ENCODE peak calls at places on chromosomes 4 and X, in four cellular contexts. D, U, S and E are unnamed samples.

GRCh38 chrX:1524874-1525582 is 12.0 kb downstream of the P2RY8 start:
- DNase-seq in U (no peak), D (no peak), S (no peak), E (no peak)

GRCh38 chr4:78165758-78166157 is 108.6 kb downstream of the FRAS1 start:
- DNase-seq in D (no peak), U (no peak), S (peak), E (no peak)

GRCh38 chr4:171847751-171848150 is 34.5 kb downstream of the GALNTL6 start:
- DNase-seq in S (no peak), U (no peak), D (no peak), E (no peak)

GRCh38 chr4:44760142-44760898 is 34.0 kb upstream of the GNPDA2 start:
- DNase-seq in U (no peak), S (peak), D (no peak), E (peak)

GRCh38 chr4:176123710-176124407 is 58.2 kb downstream of the WDR17 start:
- DNase-seq in S (peak), D (no peak), U (no peak), E (peak)

GRCh38 chr4:95571577-95571976 is 22.8 kb upstream of the UNC5C start:
- DNase-seq in S (no peak), D (no peak), U (no peak), E (no peak)

GRCh38 chr4:11700751-11701226 is 272.1 kb upstream of the HS3ST1 start:
- DNase-seq in D (no peak), S (no peak), U (peak), E (no peak)

GRCh38 chrX:96770315-96770714 is 85.7 kb downstream of the DIAPH2 start:
- DNase-seq in U (no peak), S (peak), D (no peak), E (no peak)

GRCh38 chrX:17082831-17083230 is 136.4 kb downstream of the REPS2 start:
- DNase-seq in U (no peak), S (peak), D (no peak), E (no peak)

GRCh38 chr4:100983426-100983825 is 363.9 kb downstream of the PPP3CA start:
- DNase-seq in U (no peak), D (no peak), S (no peak), E (no peak)

GRCh38 chr4:152014280-152014679 is 253.5 kb upstream of the GATB start:
- DNase-seq in D (no peak), U (no peak), S (no peak), E (no peak)

GRCh38 chrX:103954259-103954658 is 8.2 kb upstream of the TMSB15B start:
- DNase-seq in S (no peak), D (no peak), U (no peak), E (no peak)

GRCh38 chrX:30971761-30972603 is 82.9 kb upstream of the TAB3 start:
- DNase-seq in D (peak), S (peak), U (peak), E (peak)

GRCh38 chrX:1442724-1443367 is 9.9 kb downstream of the ASMTL start:
- DNase-seq in D (no peak), S (no peak), U (no peak), E (no peak)

GRCh38 chr4:13865871-13866669 is 238.5 kb upstream of the BOD1L1 start:
- DNase-seq in D (no peak), U (no peak), S (no peak), E (peak)

GRCh38 chrX:77918568-77918967 is 8.1 kb downstream of the ATP7A start:
- DNase-seq in S (no peak), U (no peak), D (no peak), E (no peak)

GRCh38 chr4:42610941-42611340 is 46.0 kb downstream of the ATP8A1 start:
- DNase-seq in S (no peak), D (no peak), U (no peak), E (no peak)

GRCh38 chr4:108483650-108484049 is 136.7 kb upstream of the RPL34 start:
- DNase-seq in D (no peak), U (no peak), S (no peak), E (no peak)
- H3K27ac ChIP-seq in D (no peak), U (no peak), S (no peak), E (no peak)

GRCh38 chrX:15737188-15737956 is 698 bp upstream of the CA5B start:
- DNase-seq in U (no peak), D (no peak), S (no peak), E (peak)
- H3K4me3 ChIP-seq in U (no peak), D (peak), S (no peak), E (peak)

GRCh38 chrX:107753186-107753585 is 22.4 kb downstream of the TSC22D3 start:
- DNase-seq in S (no peak), D (no peak), U (no peak), E (no peak)
- H3K27ac ChIP-seq in S (no peak), D (no peak), U (no peak), E (no peak)

GRCh38 chr4:80334568-80334967 is 962 bp upstream of the CFAP299 start:
- DNase-seq in D (no peak), S (no peak), U (no peak), E (no peak)

GRCh38 chr4:80336582-80336981 is 1.1 kb downstream of the CFAP299 start:
- DNase-seq in S (peak), U (no peak), D (peak), E (peak)

GRCh38 chr4:80333121-80333520 is 2.4 kb upstream of the CFAP299 start:
- DNase-seq in S (no peak), D (no peak), U (no peak), E (no peak)

GRCh38 chr4:80335554-80336358 is at the start of gene CFAP299:
- DNase-seq in D (peak), S (peak), U (peak), E (peak)

GRCh38 chr4:80335226-80335553 is 340 bp upstream of the CFAP299 start:
- DNase-seq in D (no peak), S (no peak), U (no peak), E (no peak)
- H3K4me3 ChIP-seq in D (no peak), S (peak), U (peak), E (peak)

DNA sequence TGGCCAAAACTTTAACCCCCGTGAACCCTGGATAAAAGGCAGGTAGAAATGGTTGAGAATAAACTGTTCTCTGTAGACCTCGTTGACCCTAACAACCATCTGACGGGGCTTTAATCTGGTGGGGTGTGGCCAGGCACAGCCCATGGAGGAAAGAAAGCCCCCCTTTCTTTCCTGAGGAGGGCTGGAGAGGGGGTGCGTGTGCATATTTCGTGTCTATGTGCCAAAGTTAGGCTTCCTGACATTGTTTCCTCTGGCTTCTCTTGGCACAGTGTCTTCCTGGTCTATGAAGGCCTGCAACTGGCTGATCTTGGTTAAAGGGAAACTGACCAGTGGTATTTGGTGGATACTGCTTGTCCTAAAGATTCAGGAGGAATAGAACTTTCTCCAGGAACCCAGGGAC is 97.1 kb downstream of the MGST2 start:
- DNase-seq in D (no peak), U (no peak), S (no peak), E (no peak)
- H3K27ac ChIP-seq in D (peak), U (no peak), S (no peak), E (no peak)

DNA sequence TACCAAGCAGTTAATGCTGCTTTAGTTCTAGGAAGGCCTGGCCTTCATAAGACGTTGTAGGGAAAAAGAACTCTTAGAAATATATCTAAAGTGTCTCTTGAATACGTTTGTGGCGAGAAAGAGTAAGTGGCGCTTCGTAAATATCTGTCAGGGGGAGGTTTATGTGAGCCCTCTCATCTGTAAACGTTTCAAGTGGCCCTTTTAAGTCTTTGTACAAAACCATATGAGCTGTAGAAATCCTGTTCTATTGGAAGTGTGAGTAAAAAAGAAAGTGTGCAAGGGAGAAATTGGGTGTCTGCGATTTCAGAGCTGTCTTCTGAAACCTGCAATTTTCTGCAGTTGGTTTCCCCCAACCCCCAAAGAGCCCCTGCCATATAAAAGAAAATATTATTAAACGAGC is 8.6 kb upstream of the INTU start:
- DNase-seq in D (no peak), S (no peak), U (no peak), E (no peak)
- H3K4me3 ChIP-seq in D (no peak), S (no peak), U (peak), E (no peak)